ENCODE peak calls at places on chromosome 15, in four cellular contexts. E is A549, O is suprapubic skin, Q is stomach. C is an unnamed sample.

GRCh38 chr15:75669879-75670212 is 22.1 kb downstream of the SNX33 start:
- DNase-seq in E (no peak), O (no peak), Q (no peak), C (no peak)

GRCh38 chr15:42155546-42156265 is 730 bp downstream of the PLA2G4F start:
- DNase-seq in E (no peak), O (peak), Q (peak), C (no peak)

GRCh38 chr15:94306700-94307650 is 75.6 kb downstream of the MCTP2 start:
- DNase-seq in E (no peak), O (no peak), Q (no peak), C (no peak)

GRCh38 chr15:78944202-78944625 is 632 bp downstream of the CTSH start:
- DNase-seq in E (no peak), O (no peak), Q (peak), C (no peak)

GRCh38 chr15:83516935-83517334 is 69.8 kb downstream of the SH3GL3 start:
- DNase-seq in E (no peak), O (no peak), Q (no peak), C (no peak)

GRCh38 chr15:92904832-92905640 is 4.9 kb downstream of the CHD2 start:
- DNase-seq in E (peak), O (no peak), Q (no peak), C (no peak)

GRCh38 chr15:84598250-84598649 is 2.6 kb upstream of the ZSCAN2 start:
- DNase-seq in E (no peak), O (no peak), Q (no peak), C (no peak)

GRCh38 chr15:79661411-79661810 is 229.3 kb downstream of the MINAR1 start:
- DNase-seq in E (no peak), O (no peak), Q (no peak), C (no peak)

GRCh38 chr15:80489030-80489594 is 84.9 kb downstream of the ARNT2 start:
- DNase-seq in E (no peak), O (no peak), Q (no peak), C (no peak)

GRCh38 chr15:85688703-85689102 is 106.0 kb downstream of the KLHL25 start:
- DNase-seq in E (no peak), O (no peak), Q (no peak), C (no peak)

GRCh38 chr15:50890751-50891150 is 17.7 kb upstream of the AP4E1 start:
- DNase-seq in E (peak), O (no peak), Q (no peak), C (no peak)

GRCh38 chr15:41933771-41934170 is 38.6 kb downstream of the EHD4 start:
- DNase-seq in E (peak), O (no peak), Q (peak), C (no peak)

GRCh38 chr15:93800805-93801204 is 430.6 kb upstream of the MCTP2 start:
- DNase-seq in E (no peak), O (no peak), Q (no peak), C (no peak)

GRCh38 chr15:23855947-23856346 is 168.8 kb upstream of the NDN start:
- DNase-seq in E (no peak), O (no peak), Q (no peak), C (no peak)

GRCh38 chr15:60255390-60255789 is 142.4 kb downstream of the ANXA2 start:
- DNase-seq in E (peak), O (no peak), Q (no peak), C (no peak)

GRCh38 chr15:90389513-90389912 is 1.5 kb downstream of the IQGAP1 start:
- DNase-seq in E (no peak), O (no peak), Q (no peak), C (no peak)

GRCh38 chr15:72238586-72238985 is 7.6 kb upstream of the PKM start:
- DNase-seq in E (no peak), O (no peak), Q (no peak), C (no peak)

GRCh38 chr15:85757073-85757938 is 37.4 kb downstream of the KLHL25 start:
- DNase-seq in E (no peak), O (peak), Q (no peak), C (peak)

GRCh38 chr15:65171428-65171827 is 13.7 kb downstream of the CLPX start:
- DNase-seq in E (peak), O (no peak), Q (no peak), C (no peak)

DNA sequence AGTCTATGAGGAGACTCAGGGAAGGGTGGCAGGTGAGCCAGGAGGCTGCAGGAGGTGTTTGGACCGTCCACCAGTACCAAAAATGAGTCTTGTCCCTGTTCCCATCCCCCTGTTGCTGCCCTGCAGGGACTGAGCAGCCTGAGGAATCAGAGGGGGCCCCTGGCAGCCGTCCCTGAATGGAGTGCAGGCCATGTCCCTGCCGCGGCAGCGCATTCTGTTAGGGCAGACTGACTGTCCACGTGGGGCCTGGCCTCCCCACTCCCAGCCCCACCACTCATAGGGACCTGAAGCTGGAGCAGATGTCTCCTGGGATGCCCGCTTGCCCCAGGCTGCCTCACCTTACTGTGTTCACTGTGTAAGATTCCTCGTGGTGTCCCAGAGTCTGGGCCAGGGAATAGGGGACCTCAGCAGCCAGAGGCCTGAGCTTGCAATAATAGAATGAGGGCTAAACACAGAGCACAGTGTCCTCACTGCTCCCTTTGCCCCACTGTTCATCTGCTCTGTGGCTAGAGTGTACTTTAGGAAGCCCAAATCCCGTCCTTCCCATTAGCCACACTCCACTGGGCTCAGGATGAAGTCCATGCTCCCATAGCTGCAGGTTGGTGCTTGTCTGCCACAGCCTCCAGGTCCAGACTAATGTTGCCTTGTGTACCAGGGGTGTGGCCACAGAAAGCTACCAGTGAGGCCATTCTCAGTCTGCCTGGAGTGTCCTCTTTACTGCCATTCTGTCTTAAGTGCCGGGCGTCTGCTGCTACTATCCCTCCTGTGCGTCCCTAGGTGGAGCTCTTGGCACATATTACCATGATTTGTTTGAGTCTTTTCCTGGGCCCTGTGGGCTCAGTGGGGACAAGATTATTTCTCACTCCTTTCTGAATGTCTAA is 63.2 kb downstream of the HCN4 start:
- DNase-seq in E (peak), O (no peak), Q (no peak), C (no peak)
- TF ChIP-seq EP300 in E (no peak), O (no peak), Q (no peak), C (no peak)

GRCh38 chr15:68057758-68058157 is 3.6 kb downstream of the PIAS1 start:
- DNase-seq in E (no peak), O (no peak), Q (no peak), C (no peak)

GRCh38 chr15:68055224-68055705 is 1.1 kb downstream of the PIAS1 start:
- DNase-seq in E (peak), O (no peak), Q (no peak), C (no peak)

GRCh38 chr15:68054658-68055223 is 626 bp downstream of the PIAS1 start:
- DNase-seq in E (peak), O (peak), Q (peak), C (peak)

GRCh38 chr15:68057089-68057488 is 3.0 kb downstream of the PIAS1 start:
- DNase-seq in E (no peak), O (no peak), Q (no peak), C (no peak)

GRCh38 chr15:68056097-68056865 is 2.2 kb downstream of the PIAS1 start:
- DNase-seq in E (no peak), O (no peak), Q (no peak), C (no peak)
- H3K27ac ChIP-seq in E (no peak), O (no peak), Q (peak), C (peak)

DNA sequence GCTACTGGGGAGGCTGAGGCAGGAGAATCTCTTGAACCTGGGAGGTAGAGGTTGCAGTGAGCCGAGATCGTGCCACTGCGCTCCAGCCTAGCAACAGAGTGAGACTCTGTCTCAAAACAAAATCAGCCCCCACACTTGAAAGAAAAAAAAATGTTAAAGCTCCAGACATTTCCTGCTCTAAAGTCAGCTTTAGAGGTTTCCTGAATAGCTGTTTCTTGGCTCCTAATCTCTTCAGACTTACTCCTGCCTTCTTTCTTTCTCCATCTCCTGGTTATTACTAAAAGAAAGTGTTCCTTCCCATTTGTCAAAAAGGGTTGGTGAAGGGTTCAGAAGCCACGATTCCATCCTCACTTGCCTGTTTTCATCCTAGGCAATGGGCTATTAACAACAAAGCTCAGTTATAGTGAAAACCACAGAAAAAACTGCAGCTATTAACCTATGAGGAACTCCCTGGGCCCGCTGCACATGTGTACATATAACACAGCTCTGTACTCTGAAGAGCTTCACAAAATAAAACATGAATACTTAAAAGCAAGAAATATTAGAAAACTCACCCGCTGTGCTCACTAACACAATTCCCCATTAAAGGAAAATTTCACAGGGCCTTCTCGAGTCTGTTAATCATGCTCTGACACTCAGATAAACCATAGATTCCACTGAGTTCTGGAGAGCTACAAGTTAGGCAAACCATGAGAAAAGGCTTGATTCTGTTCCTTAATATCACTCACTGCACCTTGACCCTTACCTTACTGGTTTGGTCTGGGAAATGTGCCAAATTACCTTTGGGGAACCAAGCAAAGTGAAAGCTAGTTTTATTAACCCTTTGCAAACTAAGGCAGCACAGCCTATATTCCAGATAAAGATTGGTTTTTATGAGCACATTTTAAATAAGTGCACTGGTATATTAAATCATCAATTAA is 89.9 kb upstream of the TSPAN3 start:
- DNase-seq in E (no peak), O (no peak), Q (peak), C (no peak)
- H3K4me3 ChIP-seq in E (no peak), O (no peak), Q (peak), C (no peak)

GRCh38 chr15:52417501-52417900 is 111.2 kb downstream of the MYO5A start:
- DNase-seq in E (no peak), O (no peak), Q (no peak), C (no peak)

GRCh38 chr15:52417957-52418356 is 110.7 kb downstream of the MYO5A start:
- DNase-seq in E (no peak), O (no peak), Q (no peak), C (no peak)

GRCh38 chr15:52419494-52419893 is 109.2 kb downstream of the MYO5A start:
- DNase-seq in E (no peak), O (no peak), Q (no peak), C (no peak)

GRCh38 chr15:52414936-52415335 is 113.7 kb downstream of the MYO5A start:
- DNase-seq in E (no peak), O (no peak), Q (no peak), C (no peak)

GRCh38 chr15:52415628-52416027 is 113.1 kb downstream of the MYO5A start:
- DNase-seq in E (no peak), O (no peak), Q (no peak), C (no peak)
- TF ChIP-seq EP300 in E (no peak), O (no peak), Q (no peak), C (no peak)

GRCh38 chr15:43795197-43795596 is 3.1 kb downstream of the SERF2 start:
- DNase-seq in E (no peak), O (no peak), Q (no peak), C (no peak)
- H3K27ac ChIP-seq in E (no peak), O (peak), Q (peak), C (no peak)

DNA sequence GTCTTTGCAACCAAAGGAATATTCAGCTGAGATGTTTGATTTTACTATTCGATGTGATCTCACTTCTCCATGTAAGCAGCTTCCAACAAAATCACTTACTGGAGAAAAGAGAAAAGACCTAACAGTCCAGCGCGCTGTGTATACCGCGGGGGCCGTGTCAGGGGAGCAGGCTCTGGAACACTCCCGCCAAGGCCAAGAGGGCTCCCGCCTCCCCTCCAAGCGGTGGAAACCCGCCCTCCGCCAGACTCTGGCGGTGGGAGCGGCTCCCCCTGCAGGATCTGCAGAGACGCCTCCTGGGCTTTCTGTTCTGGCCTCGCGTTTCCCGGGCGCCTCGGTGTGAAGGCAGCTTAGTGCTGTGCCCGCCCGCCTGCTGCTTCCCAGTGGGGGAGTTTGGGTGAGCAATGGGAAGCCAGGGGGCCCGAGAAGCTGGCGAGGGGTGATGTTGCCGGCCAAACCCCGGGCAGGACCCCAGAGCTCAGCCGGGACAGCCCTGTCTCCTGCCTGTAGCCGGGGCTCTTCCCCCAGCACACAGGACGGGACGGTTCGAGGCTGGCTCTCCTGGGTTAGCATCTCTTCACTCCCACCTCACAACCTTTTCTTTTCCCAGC is 36.3 kb downstream of the CHST14 start:
- DNase-seq in E (peak), O (peak), Q (peak), C (peak)
- H3K4me3 ChIP-seq in E (peak), O (peak), Q (peak), C (peak)

GRCh38 chr15:49169880-49170597 is at the start of gene GALK2:
- DNase-seq in E (peak), O (peak), Q (peak), C (peak)
- TF ChIP-seq EP300 in E (no peak), O (no peak), Q (no peak), C (no peak)

GRCh38 chr15:40847225-40847961 is 3.5 kb downstream of the SPINT1 start:
- DNase-seq in E (peak), O (no peak), Q (peak), C (no peak)
- H3K27ac ChIP-seq in E (peak), O (peak), Q (peak), C (no peak)

GRCh38 chr15:38626443-38627050 is 61.9 kb upstream of the RASGRP1 start:
- DNase-seq in E (no peak), O (no peak), Q (no peak), C (no peak)
- H3K4me3 ChIP-seq in E (no peak), O (no peak), Q (no peak), C (no peak)

GRCh38 chr15:63157891-63158431 is 684 bp upstream of the RPS27L start:
- DNase-seq in E (peak), O (peak), Q (peak), C (peak)

GRCh38 chr15:63156086-63156707 is 1.1 kb downstream of the RPS27L start:
- DNase-seq in E (no peak), O (no peak), Q (no peak), C (no peak)

GRCh38 chr15:63155486-63155885 is 1.8 kb downstream of the RPS27L start:
- DNase-seq in E (no peak), O (no peak), Q (no peak), C (no peak)

GRCh38 chr15:63156708-63157065 is 590 bp downstream of the RPS27L start:
- DNase-seq in E (peak), O (peak), Q (no peak), C (peak)

DNA sequence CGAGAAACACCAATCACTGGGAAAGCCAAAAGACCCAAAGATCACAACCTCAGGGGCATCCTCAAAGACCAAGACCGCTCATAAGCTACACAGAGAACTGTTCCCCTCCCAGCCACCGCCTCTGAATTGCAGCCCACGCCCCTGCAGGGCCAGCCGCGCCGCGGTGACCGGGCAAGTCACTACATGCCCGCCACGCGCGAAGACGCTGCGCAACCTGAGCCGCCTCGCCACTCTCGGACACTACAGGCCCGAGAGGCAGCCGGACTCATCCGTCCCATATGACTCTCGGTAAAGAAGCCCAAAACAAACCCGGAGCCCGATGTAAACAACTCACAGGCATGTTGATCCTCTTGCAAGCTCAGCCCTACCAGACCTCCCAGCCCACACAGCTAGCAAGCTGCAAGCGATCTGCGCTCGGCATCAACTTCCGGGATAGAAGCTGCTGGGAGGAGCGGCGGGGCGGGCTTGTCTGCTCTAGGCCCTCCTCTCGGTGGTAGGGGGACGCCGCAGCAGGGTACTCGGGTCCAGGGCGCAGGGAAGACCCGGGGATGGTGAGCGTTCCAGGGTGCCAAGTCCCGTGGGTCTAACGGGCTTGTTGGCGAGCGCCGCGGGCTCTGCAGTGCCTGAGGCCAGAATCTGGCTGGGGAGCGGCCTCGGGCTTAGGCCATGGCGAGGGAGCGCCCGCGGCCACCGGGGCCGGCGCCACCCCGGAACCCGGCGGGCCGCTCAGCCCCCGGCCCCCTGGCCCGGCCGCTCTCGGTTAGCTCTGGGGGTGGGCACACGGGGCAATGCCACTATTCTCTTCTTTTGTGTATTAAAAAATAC is at the start of gene RPS27L:
- DNase-seq in E (peak), O (peak), Q (peak), C (peak)
- TF ChIP-seq EP300 in E (no peak), O (no peak), Q (no peak), C (no peak)